ENCODE peak calls at places on chromosomes 5 and 9, in nine cellular contexts. One of them, this sample, is unnamed.

GRCh38 chr5:135203593-135204036 is 169.6 kb upstream of the PITX1 start:
- DNase-seq in AG04450: no peak
- DNase-seq in caudate nucleus: no peak
- DNase-seq in RPMI7951: peak
- DNase-seq in OCI-M1: peak
- DNase-seq in posterior cingulate gyrus: no peak
- DNase-seq in ACHN: peak
- DNase-seq in CD8-positive, alpha-beta memory T cell: no peak
- DNase-seq in aorta: no peak
- DNase-seq in this sample: no peak

GRCh38 chr5:12780536-12780935 is 876.3 kb upstream of the CTNND2 start:
- DNase-seq in AG04450: no peak
- DNase-seq in caudate nucleus: no peak
- DNase-seq in RPMI7951: no peak
- DNase-seq in OCI-M1: no peak
- DNase-seq in posterior cingulate gyrus: no peak
- DNase-seq in ACHN: no peak
- DNase-seq in CD8-positive, alpha-beta memory T cell: no peak
- DNase-seq in aorta: no peak
- DNase-seq in this sample: no peak

GRCh38 chr9:89878687-89879086 is 273.9 kb downstream of the GADD45G start:
- DNase-seq in AG04450: no peak
- DNase-seq in caudate nucleus: no peak
- DNase-seq in RPMI7951: no peak
- DNase-seq in OCI-M1: no peak
- DNase-seq in posterior cingulate gyrus: no peak
- DNase-seq in ACHN: no peak
- DNase-seq in CD8-positive, alpha-beta memory T cell: no peak
- DNase-seq in aorta: no peak
- DNase-seq in this sample: peak

GRCh38 chr5:147310059-147310704 is 75.4 kb downstream of the STK32A start:
- DNase-seq in AG04450: no peak
- DNase-seq in caudate nucleus: no peak
- DNase-seq in RPMI7951: peak
- DNase-seq in OCI-M1: peak
- DNase-seq in posterior cingulate gyrus: no peak
- DNase-seq in ACHN: peak
- DNase-seq in CD8-positive, alpha-beta memory T cell: no peak
- DNase-seq in aorta: peak
- DNase-seq in this sample: no peak

GRCh38 chr5:175765858-175766257 is 105.5 kb upstream of the CPLX2 start:
- DNase-seq in AG04450: no peak
- DNase-seq in caudate nucleus: no peak
- DNase-seq in RPMI7951: no peak
- DNase-seq in OCI-M1: no peak
- DNase-seq in posterior cingulate gyrus: no peak
- DNase-seq in ACHN: no peak
- DNase-seq in CD8-positive, alpha-beta memory T cell: no peak
- DNase-seq in aorta: no peak
- DNase-seq in this sample: no peak

GRCh38 chr9:109534151-109534550 is 36.0 kb upstream of the PTPN3 start:
- DNase-seq in AG04450: no peak
- DNase-seq in caudate nucleus: no peak
- DNase-seq in RPMI7951: no peak
- DNase-seq in OCI-M1: no peak
- DNase-seq in posterior cingulate gyrus: no peak
- DNase-seq in ACHN: no peak
- DNase-seq in CD8-positive, alpha-beta memory T cell: no peak
- DNase-seq in aorta: no peak
- DNase-seq in this sample: no peak

GRCh38 chr9:118929317-118929716 is 439.9 kb downstream of the BRINP1 start:
- DNase-seq in AG04450: no peak
- DNase-seq in caudate nucleus: no peak
- DNase-seq in RPMI7951: peak
- DNase-seq in OCI-M1: no peak
- DNase-seq in posterior cingulate gyrus: no peak
- DNase-seq in ACHN: peak
- DNase-seq in CD8-positive, alpha-beta memory T cell: no peak
- DNase-seq in aorta: no peak
- DNase-seq in this sample: no peak

GRCh38 chr5:59058977-59059687 is 476.3 kb downstream of the RAB3C start:
- DNase-seq in AG04450: no peak
- DNase-seq in caudate nucleus: no peak
- DNase-seq in RPMI7951: no peak
- DNase-seq in OCI-M1: no peak
- DNase-seq in posterior cingulate gyrus: no peak
- DNase-seq in ACHN: no peak
- DNase-seq in CD8-positive, alpha-beta memory T cell: no peak
- DNase-seq in aorta: no peak
- DNase-seq in this sample: no peak

GRCh38 chr5:54615381-54615780 is 97.8 kb downstream of the SNX18 start:
- DNase-seq in AG04450: no peak
- DNase-seq in caudate nucleus: no peak
- DNase-seq in RPMI7951: no peak
- DNase-seq in OCI-M1: no peak
- DNase-seq in posterior cingulate gyrus: no peak
- DNase-seq in ACHN: no peak
- DNase-seq in CD8-positive, alpha-beta memory T cell: no peak
- DNase-seq in aorta: no peak
- DNase-seq in this sample: no peak

GRCh38 chr5:137566118-137566541 is 67.0 kb upstream of the SPOCK1 start:
- DNase-seq in AG04450: no peak
- DNase-seq in caudate nucleus: no peak
- DNase-seq in RPMI7951: peak
- DNase-seq in OCI-M1: no peak
- DNase-seq in posterior cingulate gyrus: no peak
- DNase-seq in ACHN: no peak
- DNase-seq in CD8-positive, alpha-beta memory T cell: no peak
- DNase-seq in aorta: no peak
- DNase-seq in this sample: no peak

GRCh38 chr5:179734536-179735164 is 2.0 kb downstream of the MAML1 start:
- DNase-seq in AG04450: no peak
- DNase-seq in caudate nucleus: no peak
- DNase-seq in RPMI7951: no peak
- DNase-seq in OCI-M1: no peak
- DNase-seq in posterior cingulate gyrus: no peak
- DNase-seq in ACHN: no peak
- DNase-seq in CD8-positive, alpha-beta memory T cell: no peak
- DNase-seq in aorta: no peak
- DNase-seq in this sample: no peak

GRCh38 chr5:100726116-100726515 is 177.0 kb downstream of the ST8SIA4 start:
- DNase-seq in AG04450: no peak
- DNase-seq in caudate nucleus: no peak
- DNase-seq in RPMI7951: no peak
- DNase-seq in OCI-M1: no peak
- DNase-seq in posterior cingulate gyrus: no peak
- DNase-seq in ACHN: no peak
- DNase-seq in CD8-positive, alpha-beta memory T cell: no peak
- DNase-seq in aorta: no peak
- DNase-seq in this sample: no peak

GRCh38 chr9:89359018-89359417 is 40.7 kb downstream of the SECISBP2 start:
- DNase-seq in AG04450: no peak
- DNase-seq in caudate nucleus: no peak
- DNase-seq in RPMI7951: no peak
- DNase-seq in OCI-M1: no peak
- DNase-seq in posterior cingulate gyrus: no peak
- DNase-seq in ACHN: no peak
- DNase-seq in CD8-positive, alpha-beta memory T cell: no peak
- DNase-seq in aorta: no peak
- DNase-seq in this sample: peak

GRCh38 chr9:34998266-34998665 is 8.7 kb downstream of the DNAJB5 start:
- DNase-seq in AG04450: no peak
- DNase-seq in caudate nucleus: no peak
- DNase-seq in RPMI7951: no peak
- DNase-seq in OCI-M1: no peak
- DNase-seq in posterior cingulate gyrus: no peak
- DNase-seq in ACHN: no peak
- DNase-seq in CD8-positive, alpha-beta memory T cell: no peak
- DNase-seq in aorta: no peak
- DNase-seq in this sample: no peak

GRCh38 chr9:86352440-86353106 is 1.6 kb downstream of the TUT7 start:
- DNase-seq in AG04450: no peak
- DNase-seq in caudate nucleus: no peak
- DNase-seq in RPMI7951: peak
- DNase-seq in OCI-M1: peak
- DNase-seq in posterior cingulate gyrus: no peak
- DNase-seq in ACHN: no peak
- DNase-seq in CD8-positive, alpha-beta memory T cell: peak
- DNase-seq in aorta: no peak
- DNase-seq in this sample: no peak

GRCh38 chr5:134101686-134102439 is 12.6 kb upstream of the TCF7 start:
- DNase-seq in AG04450: no peak
- DNase-seq in caudate nucleus: peak
- DNase-seq in RPMI7951: peak
- DNase-seq in OCI-M1: peak
- DNase-seq in posterior cingulate gyrus: peak
- DNase-seq in ACHN: peak
- DNase-seq in CD8-positive, alpha-beta memory T cell: peak
- DNase-seq in aorta: no peak
- DNase-seq in this sample: peak

GRCh38 chr9:7284517-7284916 is 515.1 kb downstream of the DMAC1 start:
- DNase-seq in AG04450: no peak
- DNase-seq in caudate nucleus: no peak
- DNase-seq in RPMI7951: no peak
- DNase-seq in OCI-M1: no peak
- DNase-seq in posterior cingulate gyrus: no peak
- DNase-seq in ACHN: no peak
- DNase-seq in CD8-positive, alpha-beta memory T cell: no peak
- DNase-seq in aorta: no peak
- DNase-seq in this sample: no peak

GRCh38 chr9:18238254-18238653 is 235.7 kb upstream of the ADAMTSL1 start:
- DNase-seq in AG04450: peak
- DNase-seq in caudate nucleus: peak
- DNase-seq in RPMI7951: peak
- DNase-seq in OCI-M1: no peak
- DNase-seq in posterior cingulate gyrus: no peak
- DNase-seq in ACHN: peak
- DNase-seq in CD8-positive, alpha-beta memory T cell: no peak
- DNase-seq in aorta: no peak
- DNase-seq in this sample: no peak

GRCh38 chr9:116706310-116707290 is 19.5 kb downstream of the TRIM32 start:
- DNase-seq in AG04450: no peak
- DNase-seq in caudate nucleus: no peak
- DNase-seq in RPMI7951: no peak
- DNase-seq in OCI-M1: no peak
- DNase-seq in posterior cingulate gyrus: no peak
- DNase-seq in ACHN: no peak
- DNase-seq in CD8-positive, alpha-beta memory T cell: no peak
- DNase-seq in aorta: no peak
- DNase-seq in this sample: no peak

GRCh38 chr9:133787749-133788015 is 49.5 kb upstream of the SARDH start:
- DNase-seq in AG04450: no peak
- DNase-seq in caudate nucleus: no peak
- DNase-seq in RPMI7951: no peak
- DNase-seq in OCI-M1: peak
- DNase-seq in posterior cingulate gyrus: no peak
- DNase-seq in ACHN: peak
- DNase-seq in CD8-positive, alpha-beta memory T cell: no peak
- DNase-seq in aorta: no peak
- DNase-seq in this sample: no peak

GRCh38 chr5:58056546-58056945 is 403.3 kb downstream of the PLK2 start:
- DNase-seq in AG04450: no peak
- DNase-seq in caudate nucleus: no peak
- DNase-seq in RPMI7951: peak
- DNase-seq in OCI-M1: no peak
- DNase-seq in posterior cingulate gyrus: no peak
- DNase-seq in ACHN: no peak
- DNase-seq in CD8-positive, alpha-beta memory T cell: no peak
- DNase-seq in aorta: no peak
- DNase-seq in this sample: no peak

GRCh38 chr5:119307170-119307569 is 48.6 kb upstream of the TNFAIP8 start:
- DNase-seq in AG04450: no peak
- DNase-seq in caudate nucleus: no peak
- DNase-seq in RPMI7951: no peak
- DNase-seq in OCI-M1: no peak
- DNase-seq in posterior cingulate gyrus: no peak
- DNase-seq in ACHN: no peak
- DNase-seq in CD8-positive, alpha-beta memory T cell: no peak
- DNase-seq in aorta: no peak
- DNase-seq in this sample: no peak

GRCh38 chr5:68380071-68380470 is 164.5 kb downstream of the PIK3R1 start:
- DNase-seq in AG04450: no peak
- DNase-seq in caudate nucleus: no peak
- DNase-seq in RPMI7951: no peak
- DNase-seq in OCI-M1: no peak
- DNase-seq in posterior cingulate gyrus: no peak
- DNase-seq in ACHN: no peak
- DNase-seq in CD8-positive, alpha-beta memory T cell: no peak
- DNase-seq in aorta: no peak
- DNase-seq in this sample: no peak

GRCh38 chr5:33195431-33196128 is 245.2 kb upstream of the TARS1 start:
- DNase-seq in AG04450: peak
- DNase-seq in caudate nucleus: no peak
- DNase-seq in RPMI7951: peak
- DNase-seq in OCI-M1: no peak
- DNase-seq in posterior cingulate gyrus: no peak
- DNase-seq in ACHN: no peak
- DNase-seq in CD8-positive, alpha-beta memory T cell: no peak
- DNase-seq in aorta: no peak
- DNase-seq in this sample: no peak

GRCh38 chr5:35180046-35180445 is 50.2 kb downstream of the PRLR start:
- DNase-seq in AG04450: no peak
- DNase-seq in caudate nucleus: no peak
- DNase-seq in RPMI7951: no peak
- DNase-seq in OCI-M1: no peak
- DNase-seq in posterior cingulate gyrus: no peak
- DNase-seq in ACHN: no peak
- DNase-seq in CD8-positive, alpha-beta memory T cell: no peak
- DNase-seq in aorta: no peak
- DNase-seq in this sample: no peak

GRCh38 chr5:142872795-142873194 is 102.6 kb downstream of the ARHGAP26 start:
- DNase-seq in AG04450: no peak
- DNase-seq in caudate nucleus: no peak
- DNase-seq in RPMI7951: peak
- DNase-seq in OCI-M1: no peak
- DNase-seq in posterior cingulate gyrus: no peak
- DNase-seq in ACHN: peak
- DNase-seq in CD8-positive, alpha-beta memory T cell: no peak
- DNase-seq in aorta: no peak
- DNase-seq in this sample: no peak

GRCh38 chr5:171433352-171433698 is 13.9 kb downstream of the FGF18 start:
- DNase-seq in AG04450: no peak
- DNase-seq in caudate nucleus: no peak
- DNase-seq in RPMI7951: no peak
- DNase-seq in OCI-M1: no peak
- DNase-seq in posterior cingulate gyrus: no peak
- DNase-seq in ACHN: no peak
- DNase-seq in CD8-positive, alpha-beta memory T cell: no peak
- DNase-seq in aorta: no peak
- DNase-seq in this sample: no peak

GRCh38 chr5:111857067-111857466 is 100.1 kb upstream of the NREP start:
- DNase-seq in AG04450: no peak
- DNase-seq in caudate nucleus: no peak
- DNase-seq in RPMI7951: peak
- DNase-seq in OCI-M1: no peak
- DNase-seq in posterior cingulate gyrus: no peak
- DNase-seq in ACHN: no peak
- DNase-seq in CD8-positive, alpha-beta memory T cell: no peak
- DNase-seq in aorta: no peak
- DNase-seq in this sample: no peak

GRCh38 chr9:128428644-128429504 is 8.2 kb downstream of the CERCAM start:
- DNase-seq in AG04450: no peak
- DNase-seq in caudate nucleus: no peak
- DNase-seq in RPMI7951: no peak
- DNase-seq in OCI-M1: no peak
- DNase-seq in posterior cingulate gyrus: no peak
- DNase-seq in ACHN: no peak
- DNase-seq in CD8-positive, alpha-beta memory T cell: no peak
- DNase-seq in aorta: no peak
- DNase-seq in this sample: no peak

GRCh38 chr5:78633710-78634109 is 14.9 kb downstream of the LHFPL2 start:
- DNase-seq in AG04450: no peak
- DNase-seq in caudate nucleus: no peak
- DNase-seq in RPMI7951: peak
- DNase-seq in OCI-M1: peak
- DNase-seq in posterior cingulate gyrus: no peak
- DNase-seq in ACHN: no peak
- DNase-seq in CD8-positive, alpha-beta memory T cell: no peak
- DNase-seq in aorta: no peak
- DNase-seq in this sample: no peak

GRCh38 chr5:174425271-174425963 is 299.0 kb upstream of the MSX2 start:
- DNase-seq in AG04450: no peak
- DNase-seq in caudate nucleus: no peak
- DNase-seq in RPMI7951: no peak
- DNase-seq in OCI-M1: peak
- DNase-seq in posterior cingulate gyrus: no peak
- DNase-seq in ACHN: no peak
- DNase-seq in CD8-positive, alpha-beta memory T cell: no peak
- DNase-seq in aorta: no peak
- DNase-seq in this sample: no peak